ENCODE peak calls at places on chromosomes 1 and 21, in four cellular contexts. One of them, this sample, is unnamed.

GRCh38 chr1:27868556-27868931 is 3.8 kb upstream of the THEMIS2 start:
- DNase-seq in tibial artery: no peak
- DNase-seq in mucosa of descending colon: no peak
- DNase-seq in activated gamma-delta T cell treated with Interleukin-2 at 50 U/mL for 16 hours: no peak
- DNase-seq in this sample: no peak

GRCh38 chr1:215599418-215599817 is 32.3 kb downstream of the KCTD3 start:
- DNase-seq in mucosa of descending colon: no peak
- DNase-seq in tibial artery: no peak
- DNase-seq in activated gamma-delta T cell treated with Interleukin-2 at 50 U/mL for 16 hours: no peak
- DNase-seq in this sample: no peak

GRCh38 chr21:38619865-38620513 is 121.7 kb upstream of the ERG start:
- DNase-seq in tibial artery: peak
- DNase-seq in activated gamma-delta T cell treated with Interleukin-2 at 50 U/mL for 16 hours: no peak
- DNase-seq in mucosa of descending colon: no peak
- DNase-seq in this sample: no peak

GRCh38 chr21:45937721-45938452 is 43.7 kb upstream of the COL6A1 start:
- DNase-seq in tibial artery: no peak
- DNase-seq in mucosa of descending colon: no peak
- DNase-seq in activated gamma-delta T cell treated with Interleukin-2 at 50 U/mL for 16 hours: no peak
- DNase-seq in this sample: no peak

GRCh38 chr21:31030367-31031106 is 7.7 kb downstream of the KRTAP19-8 start:
- DNase-seq in tibial artery: no peak
- DNase-seq in mucosa of descending colon: no peak
- DNase-seq in activated gamma-delta T cell treated with Interleukin-2 at 50 U/mL for 16 hours: no peak
- DNase-seq in this sample: no peak

GRCh38 chr1:221718391-221719277 is 23.3 kb downstream of the DUSP10 start:
- DNase-seq in tibial artery: no peak
- DNase-seq in mucosa of descending colon: no peak
- DNase-seq in activated gamma-delta T cell treated with Interleukin-2 at 50 U/mL for 16 hours: no peak
- DNase-seq in this sample: peak

GRCh38 chr1:221773383-221773782 is 31.5 kb upstream of the DUSP10 start:
- DNase-seq in tibial artery: no peak
- DNase-seq in mucosa of descending colon: no peak
- DNase-seq in activated gamma-delta T cell treated with Interleukin-2 at 50 U/mL for 16 hours: no peak
- DNase-seq in this sample: no peak

GRCh38 chr1:208834346-208835081 is 590.3 kb upstream of the PLXNA2 start:
- DNase-seq in activated gamma-delta T cell treated with Interleukin-2 at 50 U/mL for 16 hours: no peak
- DNase-seq in mucosa of descending colon: no peak
- DNase-seq in tibial artery: no peak
- DNase-seq in this sample: peak

GRCh38 chr21:15063081-15063820 is 1.5 kb downstream of the NRIP1 start:
- DNase-seq in activated gamma-delta T cell treated with Interleukin-2 at 50 U/mL for 16 hours: no peak
- DNase-seq in mucosa of descending colon: peak
- DNase-seq in tibial artery: no peak
- DNase-seq in this sample: peak